ENCODE peak calls at places on chromosomes 5 and 9, in six cellular contexts. A is ascending aorta, J is GM12865, S is heart right ventricle, B is HCT116, E is BE2C. T is an unnamed sample.

GRCh38 chr9:87337335-87338074 is 160.2 kb upstream of the DAPK1 start:
- DNase-seq in S (no peak), A (no peak), E (no peak), J (no peak), B (no peak), T (peak)

GRCh38 chr5:159576902-159577301 is 246.6 kb upstream of the IL12B start:
- DNase-seq in B (no peak), E (no peak), S (no peak), A (no peak), J (no peak), T (no peak)

GRCh38 chr5:91245871-91246270 is 137.2 kb downstream of the ARRDC3 start:
- DNase-seq in S (no peak), E (no peak), A (no peak), B (no peak), J (no peak), T (no peak)

GRCh38 chr5:151953833-151954232 is 29.2 kb upstream of the GLRA1 start:
- DNase-seq in S (no peak), J (no peak), E (no peak), B (no peak), A (no peak), T (no peak)

GRCh38 chr9:90459321-90459720 is 183.3 kb downstream of the DIRAS2 start:
- DNase-seq in J (peak), B (no peak), S (no peak), A (no peak), E (no peak), T (no peak)

GRCh38 chr9:137390553-137391410 is 32.2 kb downstream of the EXD3 start:
- DNase-seq in A (no peak), E (no peak), S (no peak), J (no peak), B (no peak), T (no peak)

GRCh38 chr9:21616082-21616778 is 134.1 kb upstream of the IFNE start:
- DNase-seq in E (no peak), J (no peak), S (no peak), B (peak), A (no peak), T (peak)

GRCh38 chr5:7852542-7852941 is 1.6 kb upstream of the CFAP90 start:
- DNase-seq in B (no peak), J (no peak), S (no peak), E (no peak), A (no peak), T (no peak)

GRCh38 chr5:95283761-95284511 is 958 bp downstream of the MCTP1 start:
- DNase-seq in A (no peak), B (no peak), E (peak), J (peak), S (no peak), T (no peak)

GRCh38 chr9:114501786-114502682 is 3.2 kb downstream of the WHRN start:
- DNase-seq in A (no peak), B (no peak), S (no peak), J (no peak), E (no peak), T (no peak)

GRCh38 chr5:163261647-163262269 is 175.6 kb upstream of the CCNG1 start:
- DNase-seq in S (no peak), A (no peak), J (peak), B (no peak), E (peak), T (no peak)

GRCh38 chr9:107425110-107426025 is 64.2 kb downstream of the KLF4 start:
- DNase-seq in A (peak), S (peak), J (peak), B (peak), E (peak), T (no peak)

DNA sequence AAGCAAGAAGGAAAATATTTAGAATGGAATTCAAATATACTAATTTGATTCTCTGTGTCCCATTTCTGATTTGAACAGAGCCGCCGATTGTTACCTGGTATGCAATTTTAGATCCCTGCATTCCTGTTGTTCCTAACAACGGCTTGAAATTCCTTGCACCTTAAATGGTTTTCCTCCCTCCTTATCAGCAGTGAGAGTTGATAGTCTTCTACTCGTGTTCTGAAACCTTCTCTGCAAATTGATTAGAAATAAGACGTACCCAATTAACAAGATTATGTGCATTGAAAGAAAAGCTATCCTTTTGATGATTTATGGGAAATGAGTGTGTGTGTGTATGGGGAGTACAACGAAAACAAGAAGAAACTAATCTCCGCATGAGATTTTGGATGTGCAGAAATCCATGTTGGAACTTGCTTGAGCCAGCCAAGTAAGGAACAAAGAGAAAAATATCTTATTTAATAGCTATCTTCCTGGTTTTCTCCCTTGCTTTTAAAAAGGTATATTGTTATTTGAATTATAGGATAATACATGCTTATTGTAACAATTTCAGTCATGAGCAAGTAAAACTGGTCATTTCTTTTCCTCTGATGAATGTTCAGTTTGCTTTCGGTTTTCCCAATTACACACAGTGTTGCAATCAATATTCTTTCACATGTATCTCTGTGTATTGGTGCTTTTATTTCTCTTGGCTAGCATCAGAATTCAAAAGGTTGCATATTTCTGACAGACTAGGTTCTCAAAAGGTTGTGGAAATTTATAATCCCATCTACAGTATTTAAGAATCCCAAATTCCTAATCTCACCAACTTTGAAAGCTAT is 211.1 kb upstream of the ACTBL2 start:
- DNase-seq in J (no peak), B (no peak), A (no peak), S (no peak), E (no peak), T (no peak)
- H3K4me3 ChIP-seq in J (no peak), B (peak), A (no peak), S (no peak), E (no peak), T (no peak)

DNA sequence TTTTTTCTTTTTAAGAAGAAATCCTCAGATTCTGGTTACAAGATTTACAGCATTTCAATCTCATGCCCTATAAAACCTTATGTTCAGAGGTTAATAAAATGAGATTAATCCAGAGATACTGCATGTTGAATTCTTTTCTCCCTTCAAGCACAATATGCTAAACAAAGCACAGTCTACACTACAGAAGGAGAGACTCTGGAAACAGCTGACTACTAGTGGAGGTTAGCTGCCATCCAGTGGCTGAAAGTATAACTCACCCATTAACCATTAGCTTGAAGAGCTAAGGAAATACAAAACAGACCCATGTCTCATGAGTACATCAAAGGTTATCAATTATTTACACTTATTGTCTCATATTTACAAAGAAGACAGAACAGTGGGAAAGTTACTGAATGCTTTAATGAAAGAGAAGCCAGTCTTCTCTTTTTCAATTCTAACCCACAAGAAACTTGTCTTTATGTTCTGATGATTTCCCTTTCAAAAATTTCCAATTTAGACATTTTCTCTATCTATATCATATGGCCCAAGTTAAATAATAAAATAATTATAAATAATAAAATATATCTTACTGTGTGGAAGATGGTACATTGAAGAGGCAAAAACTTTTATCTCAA is 12.7 kb upstream of the DNAH5 start:
- DNase-seq in A (no peak), E (peak), J (peak), S (peak), B (peak), T (peak)
- TF ChIP-seq CTCF in A (peak), E (peak), J (peak), S (peak), B (peak), T (peak)

DNA sequence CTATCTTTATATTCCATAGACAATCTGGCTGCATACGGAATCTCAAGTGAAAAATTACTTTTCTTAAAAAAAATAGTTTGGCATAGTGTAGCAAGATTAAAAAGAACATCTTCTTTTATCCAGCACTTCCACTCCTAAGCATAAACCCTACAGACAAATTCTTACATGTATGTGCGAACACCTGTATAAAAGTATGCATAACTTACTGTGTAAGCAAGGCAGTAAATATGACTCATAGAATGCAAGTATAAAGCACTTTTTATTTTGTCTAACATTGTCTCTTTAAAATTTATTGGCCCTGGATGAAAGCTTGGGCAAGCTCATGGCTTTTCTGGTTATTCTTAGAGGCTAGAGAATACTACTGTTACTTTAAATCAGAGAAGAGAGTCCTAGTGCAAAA is 86.4 kb downstream of the MSX2 start:
- DNase-seq in B (no peak), J (no peak), S (no peak), A (no peak), E (no peak), T (no peak)
- H3K4me3 ChIP-seq in B (no peak), J (no peak), S (no peak), A (no peak), E (no peak), T (no peak)

DNA sequence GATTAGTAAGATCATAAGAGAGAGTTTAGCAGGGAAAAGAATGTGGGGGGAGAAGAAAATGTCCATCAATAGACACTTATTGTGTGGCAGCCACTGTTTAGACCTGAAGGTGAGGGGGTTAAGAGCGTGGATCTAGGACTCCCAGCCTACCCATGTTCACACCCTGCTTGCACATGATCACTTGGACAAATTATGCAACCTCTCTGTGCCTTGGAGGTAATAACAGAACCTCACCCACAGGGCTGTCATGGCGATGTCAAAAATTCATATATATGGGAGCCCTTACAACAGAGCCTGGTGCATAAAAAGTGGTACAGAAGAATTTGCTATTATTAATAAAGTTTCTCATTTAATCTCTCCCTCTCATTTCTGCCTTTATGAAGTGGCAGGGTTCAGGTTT is 86.0 kb upstream of the EQTN start:
- DNase-seq in S (no peak), B (no peak), E (no peak), J (no peak), A (no peak), T (no peak)
- TF ChIP-seq CTCF in S (no peak), B (no peak), E (no peak), J (no peak), A (no peak), T (no peak)

DNA sequence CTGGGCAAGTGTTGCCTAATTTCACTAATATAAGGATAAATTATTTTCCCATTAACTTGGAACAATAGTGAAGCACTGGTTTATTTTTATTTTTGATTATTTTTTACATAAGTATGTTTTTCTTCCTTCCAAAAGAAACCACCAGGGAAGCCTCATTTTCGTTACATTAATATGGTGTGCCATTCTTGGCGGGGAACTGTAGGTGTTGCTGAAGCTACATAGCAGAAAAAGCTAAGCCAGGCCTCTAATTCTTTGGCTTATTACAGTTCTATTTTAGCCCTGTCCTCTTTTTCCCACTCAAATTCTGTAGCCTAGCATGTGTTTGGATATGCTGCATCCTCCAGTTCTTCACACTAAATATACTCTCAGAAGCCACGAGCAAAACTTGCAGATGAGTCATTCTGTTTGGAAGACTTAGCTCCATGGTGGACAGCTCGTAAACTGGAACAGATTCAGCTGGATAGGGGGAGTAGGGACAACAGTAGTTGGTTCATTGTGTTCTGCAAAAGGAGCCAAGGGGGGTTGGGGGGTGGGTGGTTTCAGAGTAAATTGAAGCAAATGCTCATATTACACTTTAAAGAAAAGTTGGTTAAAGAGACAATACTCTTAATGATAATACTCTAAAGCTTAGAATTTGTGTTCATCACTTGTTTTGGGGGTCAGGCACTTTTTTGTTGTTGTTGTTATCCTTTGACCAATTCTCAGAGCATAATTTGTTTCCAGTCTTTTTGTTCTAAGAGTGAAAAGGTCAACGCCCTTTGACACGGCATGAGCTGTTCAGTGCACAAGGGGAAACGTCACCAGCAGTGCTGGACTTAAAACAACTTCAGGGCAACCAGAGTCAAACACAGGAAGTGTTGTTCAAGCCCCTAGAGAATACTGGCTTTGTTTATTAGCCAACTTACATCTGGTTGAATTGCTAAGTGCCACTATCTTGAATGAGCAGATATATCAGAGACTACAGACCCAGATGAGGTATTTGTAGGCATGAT is 369.2 kb downstream of the TMEM161B start:
- DNase-seq in S (peak), B (no peak), A (no peak), E (no peak), J (peak), T (peak)
- H3K4me3 ChIP-seq in S (no peak), B (no peak), A (no peak), E (no peak), J (no peak), T (no peak)

GRCh38 chr5:158317507-158317906 is 458.6 kb upstream of the CLINT1 start:
- DNase-seq in E (no peak), A (no peak), S (no peak), B (no peak), J (no peak), T (no peak)

GRCh38 chr5:158326241-158326640 is 467.3 kb upstream of the CLINT1 start:
- DNase-seq in B (no peak), S (no peak), A (no peak), E (no peak), J (no peak), T (no peak)

GRCh38 chr5:158320178-158320674 is 461.3 kb upstream of the CLINT1 start:
- DNase-seq in S (no peak), J (no peak), B (no peak), A (no peak), E (peak), T (no peak)

GRCh38 chr5:158320934-158321333 is 462.0 kb upstream of the CLINT1 start:
- DNase-seq in A (no peak), E (no peak), B (no peak), S (no peak), J (no peak), T (no peak)

DNA sequence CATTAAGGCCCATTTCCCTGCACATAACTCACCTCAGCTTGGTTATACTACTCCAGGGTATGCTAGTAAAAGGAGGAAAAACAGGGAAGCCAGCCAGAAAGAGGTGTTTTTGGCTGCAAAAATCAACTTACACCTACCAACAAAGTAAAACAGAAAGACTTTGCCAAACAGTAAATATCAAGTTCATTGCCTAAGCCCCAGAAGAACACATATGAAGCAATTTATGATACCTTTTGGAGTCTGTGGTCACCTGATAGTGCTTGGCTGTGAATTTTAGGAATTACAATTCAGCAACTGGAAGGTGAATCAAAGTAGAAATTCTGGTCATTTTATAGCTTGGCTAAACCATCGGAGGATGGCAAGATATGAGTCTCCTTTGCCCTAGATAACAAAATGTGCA is 463.7 kb upstream of the CLINT1 start:
- DNase-seq in J (no peak), A (no peak), S (no peak), B (no peak), E (no peak), T (no peak)
- TF ChIP-seq CTCF in J (no peak), A (no peak), S (no peak), B (no peak), E (no peak), T (no peak)

T was measured in astrocyte of the cerebellum.